ENCODE peak calls at places on chromosomes 16 and 17, in four cellular contexts. One of them, this sample, is unnamed.

GRCh38 chr17:6523330-6523729 is 33.0 kb downstream of the PITPNM3 start:
- DNase-seq in NB4: no peak
- DNase-seq in A549: peak; percentile 74
- DNase-seq in IMR-90: peak; percentile 26
- DNase-seq in this sample: peak; percentile 30

GRCh38 chr16:27462846-27463682 is 61.1 kb downstream of the IL21R start:
- DNase-seq in NB4: no peak
- DNase-seq in A549: no peak
- DNase-seq in IMR-90: no peak
- DNase-seq in this sample: no peak

GRCh38 chr17:18248300-18248731 is 10.2 kb downstream of the FLII start:
- DNase-seq in NB4: peak; percentile 82
- DNase-seq in A549: peak; percentile 83
- DNase-seq in IMR-90: peak; percentile 71
- DNase-seq in this sample: peak; percentile 85

GRCh38 chr16:25256821-25257503 is 683 bp downstream of the ZKSCAN2 start:
- DNase-seq in NB4: peak; percentile 46
- DNase-seq in A549: peak; percentile 22
- DNase-seq in IMR-90: peak; percentile 15
- DNase-seq in this sample: peak; percentile 4

GRCh38 chr17:74380086-74380958 is 13.0 kb downstream of the GPR142 start:
- DNase-seq in NB4: peak; percentile 54
- DNase-seq in A549: peak; percentile 44
- DNase-seq in IMR-90: no peak
- DNase-seq in this sample: no peak

GRCh38 chr16:28596840-28597691 is at the start of gene SULT1A2:
- DNase-seq in NB4: peak; percentile 51
- DNase-seq in A549: no peak
- DNase-seq in IMR-90: no peak
- DNase-seq in this sample: no peak

GRCh38 chr17:77429985-77430752 is 289.4 kb downstream of the SEC14L1 start:
- DNase-seq in NB4: peak; percentile 77
- DNase-seq in A549: peak; percentile 88
- DNase-seq in IMR-90: peak; percentile 99
- DNase-seq in this sample: peak; percentile 96

GRCh38 chr16:22614271-22614947 is 103.7 kb downstream of the NPIPB5 start:
- DNase-seq in NB4: no peak
- DNase-seq in A549: peak; percentile 14
- DNase-seq in IMR-90: no peak
- DNase-seq in this sample: no peak

GRCh38 chr17:58667934-58668597 is 23.8 kb downstream of the TEX14 start:
- DNase-seq in NB4: no peak
- DNase-seq in A549: peak; percentile 20
- DNase-seq in IMR-90: peak; percentile 49
- DNase-seq in this sample: no peak

GRCh38 chr16:66844009-66844341 is 239 bp upstream of the CA7 start:
- DNase-seq in NB4: no peak
- DNase-seq in A549: no peak
- DNase-seq in IMR-90: no peak
- DNase-seq in this sample: no peak
- H3K4me3 ChIP-seq in NB4: no peak overlapping the region
- H3K4me3 ChIP-seq in A549: no peak overlapping the region
- H3K4me3 ChIP-seq in IMR-90: no peak overlapping the region
- H3K4me3 ChIP-seq in this sample: peak overlapping the region; percentile 52

GRCh38 chr17:7686221-7687071 is 844 bp downstream of the TP53 start:
- DNase-seq in NB4: peak; percentile 84
- DNase-seq in A549: peak; percentile 95
- DNase-seq in IMR-90: peak; percentile 73
- DNase-seq in this sample: peak; percentile 79
- TF ChIP-seq POLR2A in NB4: peak; percentile 82
- TF ChIP-seq POLR2A in A549: peak; percentile 57
- TF ChIP-seq POLR2A in IMR-90: peak; percentile 94
- TF ChIP-seq POLR2A in this sample: peak; percentile 96

DNA sequence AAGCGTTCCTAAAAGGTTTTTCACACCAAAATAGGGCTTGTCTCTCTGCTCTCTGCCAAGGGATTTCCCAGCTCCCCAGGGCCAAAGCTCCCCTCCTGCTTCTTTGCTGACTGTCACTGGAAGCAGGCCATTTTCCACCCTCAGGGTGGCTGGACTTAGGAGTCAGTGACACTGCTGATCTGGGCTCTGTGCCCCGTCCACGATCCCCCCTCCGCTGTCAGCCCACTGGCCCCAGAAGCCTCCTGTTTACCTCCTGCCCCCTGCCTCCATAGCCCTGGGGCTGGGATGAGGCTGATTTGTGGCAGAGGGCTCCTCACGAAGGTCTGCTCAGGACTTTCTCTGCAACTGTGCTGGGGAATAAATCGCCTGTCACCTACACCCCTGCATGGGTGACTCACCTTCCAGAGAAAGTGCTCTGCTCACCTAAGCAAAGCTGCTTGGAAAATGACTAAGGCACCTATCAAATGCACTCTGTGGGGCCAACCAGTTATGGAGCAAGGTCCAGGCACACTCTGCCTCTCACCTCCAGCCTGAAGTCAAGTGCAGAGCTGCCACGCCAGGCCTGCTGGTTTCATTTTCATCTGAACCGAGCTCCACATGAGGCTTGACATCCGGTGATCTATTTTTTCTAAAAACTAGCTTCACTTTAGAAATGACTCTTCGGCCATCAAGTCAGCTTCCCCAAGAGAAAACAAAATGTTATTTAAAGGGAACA is 4.9 kb downstream of the MAP3K14 start:
- DNase-seq in NB4: no peak
- DNase-seq in A549: peak; percentile 59
- DNase-seq in IMR-90: peak; percentile 63
- DNase-seq in this sample: peak; percentile 86
- H3K4me3 ChIP-seq in NB4: no peak overlapping the region
- H3K4me3 ChIP-seq in A549: peak overlapping the region; percentile 69
- H3K4me3 ChIP-seq in IMR-90: no peak overlapping the region
- H3K4me3 ChIP-seq in this sample: no peak overlapping the region

DNA sequence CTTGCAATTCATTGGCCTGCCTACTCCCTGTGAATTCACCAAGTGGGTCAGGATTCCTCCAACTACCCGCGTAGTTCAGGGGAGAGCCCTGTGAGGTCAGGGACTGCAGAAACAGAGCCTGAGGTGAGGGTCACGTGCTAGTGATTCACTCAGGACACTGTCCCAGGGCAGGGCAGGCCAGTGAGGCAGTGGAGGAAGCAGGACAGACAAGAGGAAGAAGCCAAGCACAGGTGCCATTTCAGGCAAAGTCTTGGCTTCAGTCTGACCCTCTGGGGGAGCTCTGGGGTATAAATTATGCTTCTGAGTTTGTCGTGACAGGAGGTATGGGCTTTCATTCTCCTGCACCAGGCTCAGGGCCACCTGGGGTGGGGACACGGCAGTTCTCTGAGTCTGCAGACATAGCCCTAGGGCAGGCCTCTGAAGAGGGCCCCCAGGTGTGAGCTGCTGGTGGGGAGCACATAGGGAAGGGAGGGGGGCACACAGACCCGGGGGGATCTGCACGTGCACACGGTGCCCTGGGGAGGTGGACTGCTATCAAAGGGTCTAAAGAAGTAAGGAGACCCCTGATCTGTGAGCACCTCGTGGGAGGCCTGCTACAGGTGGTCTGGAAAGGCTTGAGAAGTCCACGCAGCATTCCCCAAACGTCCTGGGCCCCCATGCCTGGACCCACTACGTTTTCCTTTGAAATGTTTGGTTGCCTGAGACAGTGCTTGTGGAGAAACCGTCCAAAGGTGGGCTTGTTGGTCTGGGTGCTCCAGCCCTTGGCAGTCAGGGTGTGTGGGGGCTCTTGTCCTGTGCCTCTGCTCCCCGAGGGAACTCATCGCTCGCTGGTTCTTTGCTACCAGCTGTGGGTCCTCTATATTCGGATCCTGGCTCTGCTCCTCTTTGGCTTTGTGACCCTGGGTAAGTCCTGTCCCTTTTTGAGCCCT is 46.4 kb downstream of the NKD1 start:
- DNase-seq in NB4: no peak
- DNase-seq in A549: no peak
- DNase-seq in IMR-90: no peak
- DNase-seq in this sample: peak; percentile 82
- TF ChIP-seq POLR2A in NB4: no peak
- TF ChIP-seq POLR2A in A549: no peak
- TF ChIP-seq POLR2A in IMR-90: no peak
- TF ChIP-seq POLR2A in this sample: no peak

GRCh38 chr17:60819447-60820130 is 141.9 kb downstream of the BCAS3 start:
- DNase-seq in NB4: no peak
- DNase-seq in A549: no peak
- DNase-seq in IMR-90: no peak
- DNase-seq in this sample: no peak
- H3K4me3 ChIP-seq in NB4: no peak overlapping the region
- H3K4me3 ChIP-seq in A549: no peak overlapping the region
- H3K4me3 ChIP-seq in IMR-90: no peak overlapping the region
- H3K4me3 ChIP-seq in this sample: no peak overlapping the region

DNA sequence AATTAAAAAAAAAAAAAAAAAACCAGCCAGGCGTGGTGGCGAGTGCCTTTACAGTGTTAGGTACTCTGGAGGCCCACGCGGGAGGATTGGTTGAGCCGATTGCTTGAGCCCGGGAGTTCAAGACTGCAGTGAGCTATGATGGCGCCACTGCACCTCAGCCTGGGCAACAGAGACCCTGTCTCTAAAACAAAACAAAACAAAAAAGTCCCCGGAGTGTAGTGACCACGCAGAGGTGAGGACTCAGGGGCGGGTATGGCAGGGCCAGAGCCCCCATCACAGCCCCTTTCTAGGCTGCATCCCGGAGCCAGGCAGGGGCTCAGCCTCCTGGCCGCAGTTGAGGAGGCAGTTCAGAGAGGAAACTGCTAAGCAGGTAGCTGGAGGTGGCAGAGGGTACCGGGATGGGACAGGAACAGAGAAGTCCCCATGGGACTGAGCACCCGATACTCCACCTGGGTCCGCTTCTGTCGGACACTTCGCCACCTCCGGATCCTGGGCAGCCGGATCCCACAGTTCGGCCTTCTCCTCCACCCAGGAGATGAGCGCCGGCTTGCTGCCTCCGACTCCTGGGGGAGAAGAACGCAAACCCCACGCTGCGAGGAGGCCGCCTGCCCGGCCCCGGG is 800 bp downstream of the ZNF747 start:
- DNase-seq in NB4: peak; percentile 57
- DNase-seq in A549: no peak
- DNase-seq in IMR-90: no peak
- DNase-seq in this sample: no peak
- TF ChIP-seq POLR2A in NB4: no peak
- TF ChIP-seq POLR2A in A549: no peak
- TF ChIP-seq POLR2A in IMR-90: no peak
- TF ChIP-seq POLR2A in this sample: no peak

DNA sequence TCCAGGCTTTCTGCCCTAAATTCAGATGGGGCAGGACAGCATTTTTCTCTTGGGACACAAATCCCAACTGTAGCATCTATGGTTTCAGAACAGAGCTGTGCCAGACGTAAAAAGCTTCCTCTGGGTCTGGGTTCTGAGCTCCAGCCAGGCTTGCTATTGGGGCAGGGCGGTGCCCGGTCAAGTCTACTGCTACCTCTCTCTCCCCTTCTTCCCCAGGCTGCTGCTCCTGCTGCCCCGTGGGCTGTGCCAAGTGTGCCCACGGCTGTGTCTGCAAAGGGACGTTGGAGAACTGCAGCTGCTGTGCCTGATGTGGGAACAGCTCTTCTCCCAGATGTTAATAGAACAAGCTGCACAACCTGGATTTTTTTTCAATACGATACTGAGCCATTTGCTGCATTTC is 1.1 kb downstream of the MT1M start:
- DNase-seq in NB4: no peak
- DNase-seq in A549: no peak
- DNase-seq in IMR-90: no peak
- DNase-seq in this sample: no peak
- H3K4me3 ChIP-seq in NB4: no peak overlapping the region
- H3K4me3 ChIP-seq in A549: no peak overlapping the region
- H3K4me3 ChIP-seq in IMR-90: no peak overlapping the region
- H3K4me3 ChIP-seq in this sample: no peak overlapping the region

This sample was measured in adrenal gland.